ENCODE peak calls at places on chromosome 18, in nine cellular contexts. Y is vagina, D is uterus, P is A549, L is lower leg skin, T is ovary, R is transverse colon, O is Peyer's patch, M is thyroid gland. U is an unnamed sample.

GRCh38 chr18:59748628-59749360 is 51.6 kb upstream of the CCBE1 start:
- DNase-seq in Y (no peak), D (no peak), P (no peak), L (no peak), T (no peak), R (no peak), O (no peak), M (no peak), U (no peak)

GRCh38 chr18:79336556-79337142 is 59.1 kb upstream of the NFATC1 start:
- DNase-seq in Y (peak; percentile 52), D (no peak), P (no peak), L (no peak), T (no peak), R (no peak), O (no peak), M (no peak), U (no peak)

GRCh38 chr18:33821503-33821902 is 243.5 kb downstream of the ASXL3 start:
- DNase-seq in Y (no peak), D (no peak), P (no peak), L (no peak), T (no peak), R (no peak), O (no peak), M (no peak), U (no peak)

GRCh38 chr18:61435064-61435652 is 101.9 kb downstream of the CDH20 start:
- DNase-seq in Y (no peak), D (no peak), P (no peak), L (no peak), T (no peak), R (no peak), O (no peak), M (no peak), U (no peak)

GRCh38 chr18:34928068-34928753 is 113.0 kb upstream of the MAPRE2 start:
- DNase-seq in Y (no peak), D (no peak), P (no peak), L (no peak), T (no peak), R (no peak), O (no peak), M (no peak), U (no peak)

GRCh38 chr18:48949051-48949605 is 1.6 kb downstream of the SMAD7 start:
- DNase-seq in Y (no peak), D (no peak), P (no peak), L (no peak), T (peak; percentile 67), R (peak; percentile 82), O (peak; percentile 82), M (peak; percentile 62), U (peak; percentile 76)

GRCh38 chr18:58013241-58014211 is 30.5 kb upstream of the NEDD4L start:
- DNase-seq in Y (no peak), D (no peak), P (peak; percentile 62), L (no peak), T (no peak), R (peak; percentile 23), O (no peak), M (no peak), U (no peak)

GRCh38 chr18:6729247-6730091 is at the start of gene ARHGAP28:
- DNase-seq in Y (no peak), D (peak; percentile 77), P (peak; percentile 5), L (peak; percentile 91), T (peak; percentile 98), R (peak; percentile 60), O (peak; percentile 68), M (peak; percentile 90), U (peak; percentile 89)

GRCh38 chr18:63979409-63979908 is 9.6 kb downstream of the SERPINB8 start:
- DNase-seq in Y (no peak), D (peak; percentile 35), P (peak; percentile 36), L (no peak), T (no peak), R (peak; percentile 47), O (no peak), M (peak; percentile 57), U (peak; percentile 34)

GRCh38 chr18:51382081-51382480 is 184.6 kb upstream of the MEX3C start:
- DNase-seq in Y (no peak), D (no peak), P (no peak), L (no peak), T (no peak), R (no peak), O (no peak), M (no peak), U (no peak)

GRCh38 chr18:54924948-54925347 is 34.3 kb downstream of the CCDC68 start:
- DNase-seq in Y (no peak), D (no peak), P (no peak), L (no peak), T (no peak), R (no peak), O (no peak), M (no peak), U (no peak)

DNA sequence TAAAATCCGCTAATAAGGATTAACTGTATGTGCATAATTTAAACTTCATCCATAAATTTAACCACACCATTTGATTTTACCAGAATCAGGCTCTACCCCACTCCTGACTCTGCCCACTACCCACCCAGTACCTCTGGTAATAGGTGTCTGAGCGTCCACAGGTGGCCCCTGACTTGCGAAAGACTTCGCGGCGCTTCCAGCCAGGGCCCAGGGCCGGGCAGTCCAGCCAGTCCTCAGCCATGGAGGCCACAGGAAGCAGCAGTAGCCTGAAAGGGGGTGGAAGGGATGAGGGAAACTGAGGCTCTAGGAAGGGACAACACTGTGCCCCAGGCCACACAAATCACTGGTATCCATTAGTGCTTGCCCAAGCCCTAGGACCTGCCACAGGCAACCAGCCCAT is 1.6 kb downstream of the MBD1 start:
- DNase-seq in Y (no peak), D (no peak), P (no peak), L (no peak), T (no peak), R (no peak), O (no peak), M (no peak), U (no peak)
- H3K4me3 ChIP-seq in Y (peak overlapping the region; percentile 77), D (no peak overlapping the region), P (no peak overlapping the region), L (no peak overlapping the region), T (no peak overlapping the region), R (peak overlapping the region; percentile 81), O (peak overlapping the region; percentile 77), M (no peak overlapping the region), U (no peak overlapping the region)

GRCh38 chr18:2959341-2959740 is 53.6 kb downstream of the LPIN2 start:
- DNase-seq in Y (no peak), D (no peak), P (no peak), L (no peak), T (no peak), R (no peak), O (no peak), M (no peak), U (no peak)
- TF ChIP-seq POLR2A in Y (no peak), D (no peak), P (no peak), L (no peak), T (no peak), R (no peak), O (no peak), M (no peak), U (no peak)

GRCh38 chr18:5239447-5239846 is 42.4 kb upstream of the AKAIN1 start:
- DNase-seq in Y (no peak), D (no peak), P (no peak), L (no peak), T (no peak), R (no peak), O (no peak), M (no peak), U (no peak)

GRCh38 chr18:5237083-5237722 is 40.1 kb upstream of the AKAIN1 start:
- DNase-seq in Y (no peak), D (no peak), P (no peak), L (no peak), T (no peak), R (no peak), O (no peak), M (no peak), U (no peak)

GRCh38 chr18:5237723-5238370 is 40.8 kb upstream of the AKAIN1 start:
- DNase-seq in Y (no peak), D (peak; percentile 86), P (peak; percentile 18), L (peak; percentile 97), T (peak; percentile 92), R (peak; percentile 89), O (peak; percentile 95), M (peak; percentile 88), U (peak; percentile 92)

GRCh38 chr18:5238371-5238758 is 41.3 kb upstream of the AKAIN1 start:
- DNase-seq in Y (no peak), D (peak; percentile 29), P (no peak), L (no peak), T (peak; percentile 67), R (peak; percentile 82), O (peak; percentile 87), M (peak; percentile 45), U (peak; percentile 38)
- H3K4me3 ChIP-seq in Y (peak overlapping the region; percentile 92), D (peak overlapping the region; percentile 69), P (peak overlapping the region; percentile 85), L (peak overlapping the region; percentile 75), T (peak overlapping the region; percentile 60), R (peak overlapping the region; percentile 82), O (peak overlapping the region; percentile 85), M (peak overlapping the region; percentile 68), U (peak overlapping the region; percentile 86)

DNA sequence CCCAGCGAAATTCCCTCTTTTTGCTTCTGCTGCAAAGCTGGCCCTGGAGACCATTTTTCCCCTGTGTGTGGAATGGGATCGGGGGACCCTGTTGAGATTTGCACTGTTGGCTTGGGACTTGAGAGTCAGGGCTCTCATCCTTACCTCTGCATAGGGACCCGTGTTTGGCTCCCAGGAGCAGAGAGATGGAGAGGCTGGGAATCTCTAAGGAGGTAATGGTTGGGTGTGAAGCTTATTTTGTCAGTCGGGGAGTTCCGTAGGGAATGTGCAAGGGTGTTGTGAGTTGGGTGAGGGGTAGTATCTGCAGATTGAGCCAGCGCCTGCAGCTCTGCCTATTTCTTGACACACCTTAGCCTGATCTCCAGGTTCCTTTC is 4.5 kb downstream of the GATA6 start:
- DNase-seq in Y (no peak), D (no peak), P (no peak), L (peak; percentile 69), T (no peak), R (no peak), O (no peak), M (no peak), U (no peak)
- TF ChIP-seq POLR2A in Y (no peak), D (no peak), P (no peak), L (no peak), T (no peak), R (no peak), O (no peak), M (no peak), U (no peak)

U was measured in heart left ventricle.